ENCODE peak calls at places on chromosomes 4 and X, in four cellular contexts. D is ovary, E is cardiac muscle cell, I is Peyer's patch. J is an unnamed sample.

GRCh38 chrX:131821945-131822622 is 201.0 kb upstream of the STK26 start:
- DNase-seq in I (peak; percentile 90), D (peak; percentile 76), E (no peak), J (peak; percentile 84)

GRCh38 chr4:89496851-89497250 is 189.3 kb upstream of the GPRIN3 start:
- DNase-seq in E (peak; percentile 59), I (no peak), D (no peak), J (no peak)

GRCh38 chr4:73187325-73187724 is 71.3 kb downstream of the ANKRD17 start:
- DNase-seq in I (no peak), D (no peak), E (peak; percentile 25), J (no peak)

GRCh38 chr4:14566518-14566917 is 435.8 kb upstream of the CPEB2 start:
- DNase-seq in E (peak; percentile 16), D (no peak), I (no peak), J (no peak)

GRCh38 chr4:6633091-6633906 is 7.2 kb upstream of the MRFAP1 start:
- DNase-seq in E (peak; percentile 84), I (peak; percentile 34), D (peak; percentile 9), J (peak; percentile 20)

GRCh38 chrX:45668686-45669443 is 468.2 kb upstream of the DIPK2B start:
- DNase-seq in D (no peak), E (peak; percentile 74), I (no peak), J (no peak)

GRCh38 chr4:7066493-7066892 is 1.4 kb downstream of the GRPEL1 start:
- DNase-seq in I (no peak), E (no peak), D (no peak), J (no peak)

GRCh38 chrX:149476513-149476912 is 28.6 kb downstream of the IDS start:
- DNase-seq in I (no peak), E (no peak), D (no peak), J (no peak)

GRCh38 chr4:8252301-8253173 is 17.0 kb upstream of the HTRA3 start:
- DNase-seq in D (no peak), I (no peak), E (peak; percentile 95), J (no peak)

GRCh38 chrX:2664497-2664896 is 26.6 kb upstream of the CD99 start:
- DNase-seq in E (peak; percentile 87), I (no peak), D (peak; percentile 70), J (no peak)

GRCh38 chr4:81469774-81470455 is 1.8 kb downstream of the RASGEF1B start:
- DNase-seq in D (no peak), I (no peak), E (no peak), J (no peak)

GRCh38 chr4:81472249-81473085 is 760 bp upstream of the RASGEF1B start:
- DNase-seq in D (no peak), I (peak; percentile 80), E (peak; percentile 70), J (peak; percentile 30)

GRCh38 chr4:81468685-81469084 is 3.0 kb downstream of the RASGEF1B start:
- DNase-seq in E (no peak), D (no peak), I (no peak), J (no peak)

GRCh38 chr4:81471361-81472248 is at the start of gene RASGEF1B:
- DNase-seq in D (peak; percentile 87), I (peak; percentile 97), E (peak; percentile 95), J (peak; percentile 86)

GRCh38 chr4:81470456-81471327 is 1.0 kb downstream of the RASGEF1B start:
- DNase-seq in E (peak; percentile 58), I (peak; percentile 81), D (peak; percentile 45), J (peak; percentile 24)
- H3K27ac ChIP-seq in E (no peak overlapping the region), I (peak overlapping the region; percentile 99), D (peak overlapping the region; percentile 69), J (peak overlapping the region; percentile 82)

GRCh38 chrX:84974803-84975202 is 28.9 kb upstream of the APOOL start:
- DNase-seq in E (no peak), I (no peak), D (no peak), J (no peak)
- H3K36me3 ChIP-seq in E (no peaks in the 10 kb centered on the region), I (no peaks in the 10 kb centered on the region), D (no peaks in the 10 kb centered on the region), J (no peaks in the 10 kb centered on the region)

DNA sequence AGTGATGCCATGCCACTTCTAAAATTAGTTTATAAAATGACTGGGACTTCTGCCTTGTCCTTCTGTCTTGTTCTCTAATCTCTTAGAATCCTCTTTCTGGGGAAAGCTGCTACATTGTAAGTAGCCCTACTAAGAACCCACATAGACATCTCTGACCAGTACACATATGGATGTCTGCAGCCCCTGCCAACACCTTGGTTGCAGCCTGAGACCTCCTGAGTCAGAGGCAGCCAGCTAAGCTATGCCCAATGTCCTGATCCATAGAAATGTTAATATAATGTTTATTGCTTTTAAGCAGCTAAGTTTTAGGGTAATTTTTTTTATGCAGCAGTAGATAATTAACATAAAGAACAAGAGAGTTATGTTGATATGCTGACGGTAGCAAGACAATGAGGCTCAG is 1029.5 kb upstream of the INTU start:
- DNase-seq in I (no peak), E (no peak), D (no peak), J (no peak)
- H3K27ac ChIP-seq in I (no peak overlapping the region), E (no peak overlapping the region), D (no peak overlapping the region), J (no peak overlapping the region)

GRCh38 chrX:133402830-133403625 is 12.3 kb downstream of the GPC4 start:
- DNase-seq in D (no peak), E (no peak), I (no peak), J (no peak)

GRCh38 chrX:133403984-133404383 is 11.3 kb downstream of the GPC4 start:
- DNase-seq in I (no peak), D (no peak), E (no peak), J (no peak)

GRCh38 chrX:133401539-133401938 is 13.8 kb downstream of the GPC4 start:
- DNase-seq in D (no peak), E (peak; percentile 8), I (no peak), J (no peak)

GRCh38 chrX:133402042-133402453 is 13.2 kb downstream of the GPC4 start:
- DNase-seq in E (peak; percentile 67), I (no peak), D (no peak), J (no peak)

DNA sequence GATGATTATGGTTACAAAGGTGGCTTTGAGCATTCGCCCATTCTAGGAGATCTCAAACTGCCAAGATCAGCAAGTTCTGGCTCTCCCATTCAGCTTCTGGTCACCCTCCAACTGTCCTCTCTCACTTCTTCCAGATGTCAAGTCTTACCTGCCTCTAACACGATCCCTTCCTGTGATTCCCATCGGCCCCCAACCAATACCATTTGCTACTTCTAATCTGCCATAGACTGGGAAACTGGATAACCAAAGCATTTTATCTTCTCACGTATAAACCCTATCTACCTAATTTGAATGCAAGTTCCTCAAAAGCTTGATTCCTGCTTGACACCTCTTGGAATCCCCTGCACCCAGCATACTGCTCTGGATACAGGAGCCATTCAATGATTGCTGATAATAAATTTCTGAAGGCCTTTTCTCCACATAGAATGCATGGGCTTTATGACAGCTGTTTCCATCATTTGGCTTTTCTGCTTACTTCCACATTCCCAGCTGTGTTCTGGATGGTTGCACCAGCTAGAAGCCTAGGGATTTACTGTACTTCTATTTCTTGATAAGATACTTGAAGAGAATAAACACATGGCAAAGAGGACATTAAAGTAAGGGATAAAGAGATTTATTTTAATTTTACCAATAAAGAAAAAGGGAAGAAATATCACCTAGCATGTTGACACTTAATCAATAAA is 9.7 kb downstream of the GPC4 start:
- DNase-seq in I (no peak), D (no peak), E (no peak), J (no peak)
- H3K36me3 ChIP-seq in I (no peaks in the 10 kb centered on the region), D (no peaks in the 10 kb centered on the region), E (no peaks in the 10 kb centered on the region), J (no peaks in the 10 kb centered on the region)

GRCh38 chr4:158861766-158862165 is 92.9 kb downstream of the FNIP2 start:
- DNase-seq in I (no peak), D (no peak), E (no peak), J (no peak)
- H3K27ac ChIP-seq in I (no peak overlapping the region), D (no peak overlapping the region), E (no peak overlapping the region), J (no peak overlapping the region)

GRCh38 chr4:128868758-128869157 is 59.3 kb downstream of the JADE1 start:
- DNase-seq in E (peak; percentile 81), D (no peak), I (no peak), J (no peak)

GRCh38 chr4:128865132-128865531 is 55.6 kb downstream of the JADE1 start:
- DNase-seq in I (no peak), E (no peak), D (no peak), J (no peak)

GRCh38 chr4:128863314-128864075 is 54.0 kb downstream of the JADE1 start:
- DNase-seq in E (peak; percentile 89), D (peak; percentile 85), I (peak; percentile 88), J (peak; percentile 74)

GRCh38 chr4:128866691-128867090 is 57.2 kb downstream of the JADE1 start:
- DNase-seq in I (no peak), D (no peak), E (no peak), J (no peak)

GRCh38 chr4:128866281-128866680 is 56.8 kb downstream of the JADE1 start:
- DNase-seq in I (no peak), E (no peak), D (no peak), J (no peak)
- H3K36me3 ChIP-seq in I (peaks cover 44% of the 10 kb centered on the region), E (peaks cover 8% of the 10 kb centered on the region), D (no peaks in the 10 kb centered on the region), J (peaks cover 2% of the 10 kb centered on the region)

J was measured in body of pancreas.